ENCODE peak calls at places on chromosomes 1 and 21, in ten cellular contexts. A, J, V, D, M, F, Q, K, S and N are unnamed samples.

GRCh38 chr1:158930504-158930903 is 848 bp upstream of the PYHIN1 start:
- DNase-seq in K (no peak), S (peak), D (peak), F (no peak), Q (peak), J (no peak), A (no peak), M (no peak), V (no peak), N (no peak)

GRCh38 chr1:36161656-36162531 is 5.9 kb downstream of the MAP7D1 start:
- DNase-seq in F (peak), D (peak), S (no peak), K (no peak), V (no peak), J (no peak), M (peak), Q (peak), A (peak), N (peak)

GRCh38 chr1:114695430-114696093 is at the start of gene AMPD1:
- DNase-seq in M (no peak), Q (no peak), D (no peak), K (no peak), V (peak), F (peak), S (no peak), J (no peak), A (no peak), N (no peak)

GRCh38 chr1:81899214-81899613 is 98.5 kb downstream of the ADGRL2 start:
- DNase-seq in J (no peak), F (no peak), Q (no peak), M (no peak), S (no peak), A (no peak), V (no peak), K (no peak), D (no peak), N (no peak)

GRCh38 chr1:84726593-84727275 is 36.5 kb upstream of the SSX2IP start:
- DNase-seq in D (no peak), V (no peak), K (no peak), A (no peak), F (no peak), J (no peak), M (no peak), Q (no peak), S (no peak), N (no peak)

GRCh38 chr21:44485796-44486195 is 30.5 kb downstream of the LRRC3 start:
- DNase-seq in J (no peak), A (no peak), K (no peak), S (no peak), D (no peak), M (no peak), V (no peak), F (no peak), Q (no peak), N (no peak)

GRCh38 chr1:22547818-22548454 is 15.4 kb upstream of the EPHA8 start:
- DNase-seq in F (no peak), V (no peak), K (no peak), J (no peak), A (no peak), M (no peak), D (no peak), S (no peak), Q (no peak), N (no peak)

GRCh38 chr1:41805771-41806471 is 112.8 kb downstream of the HIVEP3 start:
- DNase-seq in F (no peak), K (no peak), V (no peak), S (peak), A (no peak), J (no peak), Q (peak), M (no peak), D (no peak), N (no peak)

GRCh38 chr21:39483917-39484316 is 32.1 kb downstream of the SH3BGR start:
- DNase-seq in F (peak), M (no peak), A (no peak), K (no peak), S (no peak), Q (no peak), V (peak), J (no peak), D (no peak), N (no peak)

GRCh38 chr1:200473698-200474371 is 64.0 kb upstream of the ZNF281 start:
- DNase-seq in Q (no peak), D (no peak), A (no peak), J (no peak), F (no peak), V (no peak), M (no peak), S (no peak), K (no peak), N (no peak)

GRCh38 chr1:167249702-167250101 is 29.0 kb downstream of the POU2F1 start:
- DNase-seq in A (peak), V (no peak), K (no peak), S (no peak), J (no peak), M (no peak), D (no peak), Q (no peak), F (no peak), N (no peak)

GRCh38 chr1:90717665-90718410 is 736 bp upstream of the BARHL2 start:
- DNase-seq in D (no peak), K (no peak), M (peak), V (no peak), Q (no peak), A (no peak), F (no peak), S (no peak), J (no peak), N (peak)

GRCh38 chr21:21439761-21440160 is 441.6 kb downstream of the NCAM2 start:
- DNase-seq in V (no peak), K (no peak), Q (no peak), S (no peak), F (no peak), A (peak), D (no peak), M (no peak), J (no peak), N (no peak)

GRCh38 chr1:244860914-244861610 is 3.3 kb downstream of the HNRNPU start:
- DNase-seq in A (no peak), M (no peak), F (no peak), K (no peak), V (no peak), J (no peak), S (no peak), D (no peak), Q (no peak), N (no peak)

GRCh38 chr1:61271412-61271789 is 189.0 kb downstream of the NFIA start:
- DNase-seq in A (no peak), S (no peak), V (no peak), Q (no peak), M (no peak), F (no peak), K (no peak), D (no peak), J (no peak), N (no peak)

GRCh38 chr1:9075023-9075422 is 5.6 kb upstream of the SLC2A5 start:
- DNase-seq in M (no peak), J (no peak), S (no peak), F (no peak), K (peak), V (no peak), A (no peak), Q (no peak), D (no peak), N (no peak)

GRCh38 chr1:118650084-118650807 is 337.9 kb downstream of the TBX15 start:
- DNase-seq in M (no peak), J (no peak), V (no peak), F (no peak), S (no peak), K (no peak), Q (no peak), D (no peak), A (no peak), N (no peak)

GRCh38 chr1:24175033-24175755 is 11.9 kb downstream of the IFNLR1 start:
- DNase-seq in V (no peak), M (no peak), A (no peak), D (no peak), F (no peak), Q (no peak), S (no peak), K (no peak), J (no peak), N (no peak)

GRCh38 chr1:232221790-232222499 is 408.0 kb downstream of the SIPA1L2 start:
- DNase-seq in Q (no peak), F (peak), S (no peak), A (peak), M (no peak), D (no peak), J (no peak), K (no peak), V (no peak), N (no peak)

GRCh38 chr1:219812491-219813221 is 115.7 kb downstream of the SLC30A10 start:
- DNase-seq in F (peak), J (peak), M (peak), K (peak), Q (no peak), D (no peak), V (peak), S (no peak), A (peak), N (peak)

GRCh38 chr1:14855278-14855677 is 256.8 kb downstream of the KAZN start:
- DNase-seq in V (no peak), A (no peak), Q (no peak), S (no peak), M (no peak), J (no peak), F (no peak), K (no peak), D (no peak), N (no peak)

GRCh38 chr1:56137829-56138505 is 441.4 kb downstream of the PLPP3 start:
- DNase-seq in F (peak), S (no peak), A (no peak), M (no peak), Q (no peak), V (no peak), K (no peak), D (no peak), J (no peak), N (no peak)

GRCh38 chr1:220326578-220326977 is 54.3 kb upstream of the RAB3GAP2 start:
- DNase-seq in V (no peak), S (no peak), K (no peak), A (peak), M (peak), J (no peak), Q (no peak), D (no peak), F (peak), N (peak)

GRCh38 chr1:59108481-59109317 is 188.2 kb upstream of the FGGY start:
- DNase-seq in D (no peak), J (no peak), A (no peak), M (no peak), Q (no peak), S (no peak), V (no peak), K (no peak), F (no peak), N (no peak)

GRCh38 chr1:160907976-160908375 is 23.0 kb upstream of the ITLN1 start:
- DNase-seq in F (no peak), S (no peak), M (no peak), A (no peak), Q (no peak), K (no peak), D (no peak), J (peak), V (peak), N (no peak)

GRCh38 chr1:81597720-81598426 is 202.9 kb upstream of the ADGRL2 start:
- DNase-seq in M (no peak), J (no peak), Q (no peak), A (no peak), D (no peak), V (no peak), S (no peak), K (no peak), F (no peak), N (no peak)

GRCh38 chr1:24870551-24871195 is 59.4 kb downstream of the RUNX3 start:
- DNase-seq in A (no peak), Q (peak), V (no peak), D (no peak), M (no peak), S (no peak), F (no peak), K (no peak), J (no peak), N (no peak)

GRCh38 chr21:42028754-42029385 is 18.7 kb upstream of the ZBTB21 start:
- DNase-seq in F (no peak), V (no peak), M (no peak), K (no peak), Q (no peak), D (no peak), A (no peak), S (no peak), J (no peak), N (no peak)